ENCODE peak calls at places on chromosomes 16 and 17, in nine cellular contexts. G, V, J, E, H, Q, U, X and I are unnamed samples.

GRCh38 chr17:77494664-77495435 is 354.1 kb downstream of the SEC14L1 start:
- DNase-seq in H (peak; percentile 68), Q (peak; percentile 89), X (peak; percentile 86), V (peak; percentile 67), E (peak; percentile 49), U (peak; percentile 64), G (peak; percentile 83), J (peak; percentile 73), I (peak; percentile 73)

GRCh38 chr17:40564195-40564882 is 933 bp downstream of the CCR7 start:
- DNase-seq in H (no peak), E (no peak), V (no peak), J (no peak), G (no peak), U (peak; percentile 58), X (no peak), Q (no peak), I (no peak)

GRCh38 chr16:10098991-10099390 is 83.2 kb downstream of the GRIN2A start:
- DNase-seq in X (no peak), J (no peak), V (no peak), E (no peak), G (no peak), Q (no peak), U (no peak), H (no peak), I (no peak)

GRCh38 chr17:15232517-15232915 is 32.6 kb downstream of the PMP22 start:
- DNase-seq in U (no peak), H (no peak), G (peak; percentile 68), V (no peak), X (no peak), Q (no peak), E (no peak), J (no peak), I (no peak)

GRCh38 chr16:49924078-49924477 is 68.2 kb upstream of the ZNF423 start:
- DNase-seq in X (no peak), V (no peak), G (no peak), H (no peak), E (no peak), Q (no peak), J (no peak), U (no peak), I (peak; percentile 14)

GRCh38 chr17:56262854-56263253 is 109.6 kb downstream of the ANKFN1 start:
- DNase-seq in E (no peak), V (no peak), J (peak; percentile 33), X (no peak), Q (no peak), H (peak; percentile 7), U (no peak), G (no peak), I (no peak)

GRCh38 chr17:77036841-77037381 is 103.9 kb upstream of the SEC14L1 start:
- DNase-seq in Q (no peak), U (no peak), E (no peak), V (no peak), X (peak; percentile 57), H (no peak), J (no peak), G (no peak), I (peak; percentile 79)

GRCh38 chr16:49458656-49459445 is 85.2 kb downstream of the C16orf78 start:
- DNase-seq in H (no peak), Q (no peak), U (no peak), V (no peak), J (peak; percentile 12), E (no peak), G (no peak), X (no peak), I (no peak)

GRCh38 chr16:75188832-75189477 is 18.0 kb downstream of the CTRB2 start:
- DNase-seq in G (no peak), Q (no peak), H (no peak), E (no peak), U (no peak), J (no peak), V (no peak), X (no peak), I (no peak)

GRCh38 chr17:21372256-21372954 is 3.8 kb upstream of the KCNJ12 start:
- DNase-seq in H (no peak), Q (no peak), J (no peak), E (no peak), V (no peak), G (no peak), U (no peak), X (no peak), I (no peak)

GRCh38 chr16:86963600-86964575 is 353.3 kb downstream of the C16orf95 start:
- DNase-seq in Q (no peak), J (no peak), X (no peak), H (no peak), G (no peak), V (no peak), U (no peak), E (no peak), I (no peak)

GRCh38 chr17:79739148-79740062 is 8.7 kb downstream of the ENPP7 start:
- DNase-seq in E (no peak), V (no peak), X (no peak), U (no peak), J (no peak), H (no peak), G (peak; percentile 5), Q (no peak), I (no peak)

GRCh38 chr16:930076-930475 is 40.7 kb downstream of the LMF1 start:
- DNase-seq in V (no peak), E (no peak), H (no peak), G (no peak), Q (no peak), X (no peak), J (no peak), U (no peak), I (no peak)

GRCh38 chr16:14497245-14498082 is 132.6 kb downstream of the PARN start:
- DNase-seq in H (peak; percentile 29), X (no peak), U (no peak), V (no peak), G (no peak), J (no peak), E (no peak), Q (no peak), I (no peak)

DNA sequence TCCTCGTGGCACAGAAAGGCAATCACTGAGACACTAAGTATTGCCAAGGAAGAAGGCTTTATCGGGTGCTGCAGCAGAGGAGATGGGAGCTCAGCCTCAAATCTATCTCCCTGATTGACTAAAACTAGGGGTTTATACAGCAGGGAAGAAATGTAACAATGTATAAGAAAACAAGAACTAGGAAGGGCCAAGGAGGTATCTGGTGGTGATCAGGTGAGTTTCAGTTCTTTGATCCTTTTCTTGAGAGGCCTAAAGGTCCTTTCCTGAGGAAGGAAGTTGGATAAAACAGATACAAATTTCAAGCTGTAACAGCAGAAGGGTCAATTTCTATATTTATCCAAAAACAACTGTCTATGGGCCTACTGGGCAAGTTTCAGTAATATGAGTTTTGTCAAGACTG is 212.4 kb downstream of the COPRS start:
- DNase-seq in X (no peak), G (no peak), V (no peak), H (no peak), Q (no peak), E (no peak), U (no peak), J (no peak), I (no peak)
- H3K9me3 ChIP-seq in X (no peaks in the 10 kb centered on the region), G (no peaks in the 10 kb centered on the region), V (no peaks in the 10 kb centered on the region), H (peaks cover 18% of the 10 kb centered on the region), Q (no peaks in the 10 kb centered on the region), E (no peaks in the 10 kb centered on the region), U (no peaks in the 10 kb centered on the region), J (no peaks in the 10 kb centered on the region), I (peaks cover 3% of the 10 kb centered on the region)

DNA sequence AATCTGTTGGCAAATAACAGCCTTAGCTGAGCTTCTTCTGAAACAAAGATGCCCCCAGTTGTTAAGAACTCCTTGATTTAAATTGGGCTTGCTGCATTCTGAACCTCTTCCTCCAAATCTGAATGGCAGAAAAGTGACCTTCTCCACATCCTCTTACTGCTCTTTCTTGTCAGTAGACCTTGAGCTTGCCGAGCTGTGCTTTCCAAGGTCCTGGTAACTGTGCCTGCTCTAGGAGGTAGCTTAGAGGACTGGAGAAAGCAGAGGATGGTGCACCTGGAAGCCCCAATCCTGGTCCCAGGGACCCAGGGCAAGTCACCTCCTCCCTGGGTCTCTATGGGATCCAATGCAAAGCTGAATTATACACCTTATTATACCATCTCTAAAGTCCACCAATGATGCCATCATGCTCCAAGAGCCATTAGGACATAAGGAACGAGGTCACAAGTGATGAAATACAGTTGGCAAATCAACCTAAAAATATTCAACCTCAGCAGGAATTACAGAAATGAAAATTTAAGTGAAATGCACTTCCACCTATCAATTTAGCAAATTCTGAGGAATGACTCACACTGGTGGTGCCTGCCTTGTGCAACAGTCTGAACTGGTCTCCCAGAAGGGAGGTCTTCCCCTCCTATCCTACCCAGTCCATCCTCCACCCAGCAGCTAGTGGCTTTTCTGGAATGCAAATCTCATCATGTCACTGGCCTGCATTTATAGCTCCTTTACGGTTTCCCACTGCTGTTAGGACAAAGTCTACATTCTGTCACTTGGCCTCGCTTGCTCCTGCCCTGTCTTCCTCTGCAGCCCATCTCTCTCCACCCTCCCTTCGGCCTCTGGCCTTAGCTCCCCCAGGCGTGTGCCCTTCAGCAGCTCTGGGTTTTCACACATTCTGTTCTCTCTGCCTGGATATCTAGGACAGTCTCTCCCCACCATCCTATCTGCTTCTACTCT is 36.6 kb downstream of the TOM1L2 start:
- DNase-seq in U (no peak), J (peak; percentile 62), G (peak; percentile 95), E (no peak), X (no peak), V (peak; percentile 83), H (peak; percentile 92), Q (peak; percentile 76), I (no peak)
- H3K27ac ChIP-seq in U (no peak overlapping the region), J (peak overlapping the region; percentile 40), G (peak overlapping the region; percentile 74), E (no peak overlapping the region), X (no peak overlapping the region), V (peak overlapping the region; percentile 15), H (peak overlapping the region; percentile 51), Q (peak overlapping the region; percentile 61), I (no peak overlapping the region)

DNA sequence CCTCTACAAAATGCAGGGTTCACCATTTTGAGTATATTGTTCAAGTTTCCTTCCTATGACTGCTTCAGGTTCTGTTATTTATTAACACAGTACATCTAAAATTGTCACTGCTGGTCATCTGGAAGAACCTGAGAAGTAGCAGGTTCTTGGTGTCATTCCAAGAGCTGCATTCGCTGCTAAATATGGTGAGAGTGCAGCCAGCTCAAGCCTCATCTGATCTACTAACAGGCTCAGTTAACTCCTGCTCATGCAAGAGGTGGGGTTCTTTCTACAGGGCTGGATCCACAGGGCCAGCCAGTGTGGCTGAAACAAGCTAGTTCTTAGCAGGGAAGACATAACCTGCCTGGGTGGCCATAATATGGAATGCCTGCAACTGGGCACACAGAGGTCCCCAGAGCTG is 1946.1 kb downstream of the TP53TG3F start:
- DNase-seq in X (no peak), Q (no peak), H (no peak), G (no peak), J (no peak), E (no peak), U (no peak), V (no peak), I (no peak)
- H3K9me3 ChIP-seq in X (no peaks in the 10 kb centered on the region), Q (peaks cover 4% of the 10 kb centered on the region), H (peaks cover 8% of the 10 kb centered on the region), G (no peaks in the 10 kb centered on the region), J (no peaks in the 10 kb centered on the region), E (no peaks in the 10 kb centered on the region), U (peaks cover 4% of the 10 kb centered on the region), V (peaks cover 1% of the 10 kb centered on the region), I (no peaks in the 10 kb centered on the region)

DNA sequence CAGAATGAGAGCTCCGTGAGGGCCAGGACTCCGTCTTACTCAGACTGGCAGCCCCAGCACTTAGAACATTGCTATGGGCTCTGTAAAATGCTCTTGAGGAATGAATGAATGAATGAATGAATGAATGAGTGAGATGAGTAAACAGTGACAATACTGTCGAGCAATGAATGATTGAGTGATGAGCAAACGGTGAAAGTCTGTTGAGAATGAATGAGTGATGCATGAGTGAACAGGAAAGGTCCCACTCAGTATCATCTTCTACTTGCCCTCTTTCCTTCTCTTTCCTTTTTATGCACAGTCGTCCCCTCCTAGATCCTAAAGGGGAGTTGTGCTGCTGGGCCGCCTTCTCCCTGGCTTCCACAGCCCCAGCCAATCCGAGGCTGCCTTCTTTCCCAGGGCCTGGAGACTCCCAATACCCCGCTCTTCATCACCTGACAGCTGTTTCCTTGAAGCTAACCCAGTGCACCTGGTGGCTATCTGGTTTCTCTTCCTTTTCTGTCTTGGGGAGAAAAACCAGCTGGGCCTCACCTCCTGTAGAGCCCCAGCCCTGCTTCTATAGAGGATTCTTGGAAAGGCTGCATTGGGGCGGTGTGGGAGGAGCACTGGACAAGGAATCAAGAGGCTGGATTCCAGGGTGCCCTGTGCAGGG is 32.7 kb upstream of the CACNG1 start:
- DNase-seq in J (no peak), H (no peak), V (no peak), X (no peak), Q (no peak), U (no peak), G (no peak), E (no peak), I (no peak)
- H3K27ac ChIP-seq in J (no peak overlapping the region), H (no peak overlapping the region), V (no peak overlapping the region), X (no peak overlapping the region), Q (no peak overlapping the region), U (no peak overlapping the region), G (no peak overlapping the region), E (no peak overlapping the region), I (no peak overlapping the region)